ENCODE peak calls at places on chromosomes 6 and 20, in ten cellular contexts. One of them, this sample, is unnamed.

GRCh38 chr6:148177589-148178233 is 164.9 kb upstream of the SASH1 start:
- DNase-seq in astrocyte of the cerebellum: peak
- DNase-seq in H1: peak
- DNase-seq in stimulated activated CD4-positive, alpha-beta T cell treated with anti-CD3 and anti-CD28 coated beads, Interleukin-2, amount 100 ng/mL, for 48 hours: peak
- DNase-seq in lung microvascular endothelial cell: peak
- DNase-seq in germinal center: peak
- DNase-seq in fibroblast of mammary gland: peak
- DNase-seq in CD4-positive, alpha-beta T cell: no peak
- DNase-seq in activated CD4-positive, CD25-positive, alpha-beta regulatory T cell treated with anti-CD3 and anti-CD28 coated beads, Interleukin-2, amount 50 U/mL, for 72 hours: peak
- DNase-seq in psoas muscle: peak
- DNase-seq in this sample: no peak

GRCh38 chr6:138129190-138129589 is 22.0 kb upstream of the PERP start:
- DNase-seq in astrocyte of the cerebellum: no peak
- DNase-seq in H1: no peak
- DNase-seq in stimulated activated CD4-positive, alpha-beta T cell treated with anti-CD3 and anti-CD28 coated beads, Interleukin-2, amount 100 ng/mL, for 48 hours: no peak
- DNase-seq in lung microvascular endothelial cell: no peak
- DNase-seq in germinal center: no peak
- DNase-seq in fibroblast of mammary gland: no peak
- DNase-seq in CD4-positive, alpha-beta T cell: no peak
- DNase-seq in activated CD4-positive, CD25-positive, alpha-beta regulatory T cell treated with anti-CD3 and anti-CD28 coated beads, Interleukin-2, amount 50 U/mL, for 72 hours: no peak
- DNase-seq in psoas muscle: no peak
- DNase-seq in this sample: no peak

GRCh38 chr6:3919130-3919628 is 70.0 kb downstream of the FAM50B start:
- DNase-seq in astrocyte of the cerebellum: no peak
- DNase-seq in H1: no peak
- DNase-seq in stimulated activated CD4-positive, alpha-beta T cell treated with anti-CD3 and anti-CD28 coated beads, Interleukin-2, amount 100 ng/mL, for 48 hours: no peak
- DNase-seq in lung microvascular endothelial cell: no peak
- DNase-seq in germinal center: no peak
- DNase-seq in fibroblast of mammary gland: no peak
- DNase-seq in CD4-positive, alpha-beta T cell: no peak
- DNase-seq in activated CD4-positive, CD25-positive, alpha-beta regulatory T cell treated with anti-CD3 and anti-CD28 coated beads, Interleukin-2, amount 50 U/mL, for 72 hours: no peak
- DNase-seq in psoas muscle: peak
- DNase-seq in this sample: no peak

GRCh38 chr20:34111057-34111711 is 859 bp downstream of the EIF2S2 start:
- DNase-seq in astrocyte of the cerebellum: peak
- DNase-seq in H1: no peak
- DNase-seq in stimulated activated CD4-positive, alpha-beta T cell treated with anti-CD3 and anti-CD28 coated beads, Interleukin-2, amount 100 ng/mL, for 48 hours: no peak
- DNase-seq in lung microvascular endothelial cell: peak
- DNase-seq in germinal center: peak
- DNase-seq in fibroblast of mammary gland: peak
- DNase-seq in CD4-positive, alpha-beta T cell: no peak
- DNase-seq in activated CD4-positive, CD25-positive, alpha-beta regulatory T cell treated with anti-CD3 and anti-CD28 coated beads, Interleukin-2, amount 50 U/mL, for 72 hours: no peak
- DNase-seq in psoas muscle: no peak
- DNase-seq in this sample: no peak

GRCh38 chr20:6583134-6583738 is 184.2 kb upstream of the BMP2 start:
- DNase-seq in astrocyte of the cerebellum: peak
- DNase-seq in H1: peak
- DNase-seq in stimulated activated CD4-positive, alpha-beta T cell treated with anti-CD3 and anti-CD28 coated beads, Interleukin-2, amount 100 ng/mL, for 48 hours: no peak
- DNase-seq in lung microvascular endothelial cell: peak
- DNase-seq in germinal center: peak
- DNase-seq in fibroblast of mammary gland: peak
- DNase-seq in CD4-positive, alpha-beta T cell: no peak
- DNase-seq in activated CD4-positive, CD25-positive, alpha-beta regulatory T cell treated with anti-CD3 and anti-CD28 coated beads, Interleukin-2, amount 50 U/mL, for 72 hours: no peak
- DNase-seq in psoas muscle: peak
- DNase-seq in this sample: no peak

GRCh38 chr6:154448448-154449096 is 61.9 kb downstream of the CNKSR3 start:
- DNase-seq in astrocyte of the cerebellum: peak
- DNase-seq in H1: no peak
- DNase-seq in stimulated activated CD4-positive, alpha-beta T cell treated with anti-CD3 and anti-CD28 coated beads, Interleukin-2, amount 100 ng/mL, for 48 hours: no peak
- DNase-seq in lung microvascular endothelial cell: peak
- DNase-seq in germinal center: no peak
- DNase-seq in fibroblast of mammary gland: peak
- DNase-seq in CD4-positive, alpha-beta T cell: no peak
- DNase-seq in activated CD4-positive, CD25-positive, alpha-beta regulatory T cell treated with anti-CD3 and anti-CD28 coated beads, Interleukin-2, amount 50 U/mL, for 72 hours: no peak
- DNase-seq in psoas muscle: no peak
- DNase-seq in this sample: no peak

GRCh38 chr20:1825492-1825891 is 69.7 kb upstream of the SIRPA start:
- DNase-seq in astrocyte of the cerebellum: no peak
- DNase-seq in H1: no peak
- DNase-seq in stimulated activated CD4-positive, alpha-beta T cell treated with anti-CD3 and anti-CD28 coated beads, Interleukin-2, amount 100 ng/mL, for 48 hours: no peak
- DNase-seq in lung microvascular endothelial cell: peak
- DNase-seq in germinal center: no peak
- DNase-seq in fibroblast of mammary gland: no peak
- DNase-seq in CD4-positive, alpha-beta T cell: no peak
- DNase-seq in activated CD4-positive, CD25-positive, alpha-beta regulatory T cell treated with anti-CD3 and anti-CD28 coated beads, Interleukin-2, amount 50 U/mL, for 72 hours: no peak
- DNase-seq in psoas muscle: no peak
- DNase-seq in this sample: no peak

GRCh38 chr6:90098637-90099036 is 198.0 kb downstream of the BACH2 start:
- DNase-seq in astrocyte of the cerebellum: peak
- DNase-seq in H1: no peak
- DNase-seq in stimulated activated CD4-positive, alpha-beta T cell treated with anti-CD3 and anti-CD28 coated beads, Interleukin-2, amount 100 ng/mL, for 48 hours: no peak
- DNase-seq in lung microvascular endothelial cell: no peak
- DNase-seq in germinal center: no peak
- DNase-seq in fibroblast of mammary gland: peak
- DNase-seq in CD4-positive, alpha-beta T cell: no peak
- DNase-seq in activated CD4-positive, CD25-positive, alpha-beta regulatory T cell treated with anti-CD3 and anti-CD28 coated beads, Interleukin-2, amount 50 U/mL, for 72 hours: no peak
- DNase-seq in psoas muscle: no peak
- DNase-seq in this sample: no peak

GRCh38 chr6:3372184-3372846 is 84.5 kb downstream of the SLC22A23 start:
- DNase-seq in astrocyte of the cerebellum: no peak
- DNase-seq in H1: no peak
- DNase-seq in stimulated activated CD4-positive, alpha-beta T cell treated with anti-CD3 and anti-CD28 coated beads, Interleukin-2, amount 100 ng/mL, for 48 hours: no peak
- DNase-seq in lung microvascular endothelial cell: no peak
- DNase-seq in germinal center: no peak
- DNase-seq in fibroblast of mammary gland: no peak
- DNase-seq in CD4-positive, alpha-beta T cell: no peak
- DNase-seq in activated CD4-positive, CD25-positive, alpha-beta regulatory T cell treated with anti-CD3 and anti-CD28 coated beads, Interleukin-2, amount 50 U/mL, for 72 hours: no peak
- DNase-seq in psoas muscle: no peak
- DNase-seq in this sample: no peak

GRCh38 chr6:109491207-109491938 is 8.4 kb upstream of the ZBTB24 start:
- DNase-seq in astrocyte of the cerebellum: no peak
- DNase-seq in H1: no peak
- DNase-seq in stimulated activated CD4-positive, alpha-beta T cell treated with anti-CD3 and anti-CD28 coated beads, Interleukin-2, amount 100 ng/mL, for 48 hours: no peak
- DNase-seq in lung microvascular endothelial cell: no peak
- DNase-seq in germinal center: no peak
- DNase-seq in fibroblast of mammary gland: peak
- DNase-seq in CD4-positive, alpha-beta T cell: no peak
- DNase-seq in activated CD4-positive, CD25-positive, alpha-beta regulatory T cell treated with anti-CD3 and anti-CD28 coated beads, Interleukin-2, amount 50 U/mL, for 72 hours: no peak
- DNase-seq in psoas muscle: no peak
- DNase-seq in this sample: no peak

This sample was measured in natural killer cell.